ENCODE peak calls at places on chromosomes 3 and 15, in ten cellular contexts. P, L, S, K, G, E, W, I, N and O are unnamed samples.

GRCh38 chr3:108133858-108134554 is 43.2 kb upstream of the CD47 start:
- DNase-seq in P (no peak), L (no peak), S (peak), K (no peak), G (no peak), E (no peak), W (no peak), I (no peak), N (no peak), O (peak)

GRCh38 chr3:170500462-170500861 is 81.8 kb downstream of the CLDN11 start:
- DNase-seq in P (no peak), L (no peak), S (no peak), K (no peak), G (no peak), E (no peak), W (no peak), I (no peak), N (no peak), O (no peak)

GRCh38 chr15:55526559-55527036 is 18.6 kb upstream of the DNAAF4 start:
- DNase-seq in P (no peak), L (no peak), S (peak), K (no peak), G (no peak), E (peak), W (peak), I (peak), N (no peak), O (peak)

GRCh38 chr15:31329640-31330010 is 3.0 kb downstream of the KLF13 start:
- DNase-seq in P (no peak), L (no peak), S (no peak), K (no peak), G (no peak), E (no peak), W (no peak), I (no peak), N (no peak), O (no peak)

GRCh38 chr3:23549148-23549910 is 256.4 kb upstream of the UBE2E1 start:
- DNase-seq in P (no peak), L (no peak), S (no peak), K (no peak), G (no peak), E (no peak), W (no peak), I (no peak), N (no peak), O (no peak)

GRCh38 chr3:50254577-50255250 is 14.2 kb upstream of the SEMA3B start:
- DNase-seq in P (no peak), L (no peak), S (peak), K (no peak), G (no peak), E (peak), W (no peak), I (peak), N (no peak), O (peak)

GRCh38 chr3:3783675-3784074 is 15.6 kb upstream of the LRRN1 start:
- DNase-seq in P (no peak), L (no peak), S (no peak), K (no peak), G (no peak), E (no peak), W (peak), I (no peak), N (no peak), O (no peak)

GRCh38 chr3:130088061-130088460 is 6.4 kb downstream of the ALG1L2 start:
- DNase-seq in P (no peak), L (no peak), S (no peak), K (no peak), G (no peak), E (no peak), W (no peak), I (no peak), N (no peak), O (no peak)

GRCh38 chr15:24878153-24878552 is 76.6 kb upstream of the SNRPN start:
- DNase-seq in P (no peak), L (peak), S (no peak), K (no peak), G (peak), E (peak), W (peak), I (peak), N (no peak), O (peak)
- H3K4me3 ChIP-seq in P (peak), L (peak), S (peak), K (no peak), G (peak), E (peak), W (peak), I (peak), N (peak), O (peak)

GRCh38 chr3:67006460-67006859 is 8.4 kb downstream of the KBTBD8 start:
- DNase-seq in P (no peak), L (no peak), S (peak), K (no peak), G (no peak), E (peak), W (no peak), I (no peak), N (no peak), O (peak)
- TF ChIP-seq CTCF in P (no peak), L (no peak), S (no peak), K (no peak), G (no peak), E (no peak), W (no peak), I (no peak), N (no peak), O (no peak)

GRCh38 chr3:12993022-12993622 is 80.1 kb downstream of the IQSEC1 start:
- DNase-seq in P (no peak), L (no peak), S (no peak), K (no peak), G (no peak), E (no peak), W (peak), I (no peak), N (no peak), O (no peak)
- H3K4me3 ChIP-seq in P (peak), L (peak), S (peak), K (peak), G (peak), E (peak), W (peak), I (no peak), N (peak), O (peak)

DNA sequence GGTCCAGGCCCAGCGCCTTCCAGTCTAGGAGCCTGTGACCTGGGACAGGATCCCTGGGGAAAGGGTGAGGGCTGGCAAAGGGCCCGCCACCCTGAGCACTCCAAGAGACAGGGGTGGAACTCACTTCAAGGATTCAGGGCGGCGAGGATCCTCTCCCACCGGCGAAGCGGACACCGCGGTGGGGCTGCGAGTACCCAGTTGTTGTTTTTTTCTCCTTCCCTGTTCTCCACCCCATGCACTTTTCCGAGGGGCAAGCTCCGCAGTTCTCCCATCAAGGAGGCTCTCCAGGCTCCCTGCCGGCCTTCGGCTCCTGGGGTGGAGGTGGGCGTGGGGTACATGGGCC is 387 bp upstream of the PAQR5 start:
- DNase-seq in P (no peak), L (no peak), S (no peak), K (no peak), G (no peak), E (no peak), W (no peak), I (no peak), N (no peak), O (no peak)
- TF ChIP-seq CTCF in P (no peak), L (no peak), S (no peak), K (no peak), G (no peak), E (no peak), W (no peak), I (no peak), N (no peak), O (no peak)

DNA sequence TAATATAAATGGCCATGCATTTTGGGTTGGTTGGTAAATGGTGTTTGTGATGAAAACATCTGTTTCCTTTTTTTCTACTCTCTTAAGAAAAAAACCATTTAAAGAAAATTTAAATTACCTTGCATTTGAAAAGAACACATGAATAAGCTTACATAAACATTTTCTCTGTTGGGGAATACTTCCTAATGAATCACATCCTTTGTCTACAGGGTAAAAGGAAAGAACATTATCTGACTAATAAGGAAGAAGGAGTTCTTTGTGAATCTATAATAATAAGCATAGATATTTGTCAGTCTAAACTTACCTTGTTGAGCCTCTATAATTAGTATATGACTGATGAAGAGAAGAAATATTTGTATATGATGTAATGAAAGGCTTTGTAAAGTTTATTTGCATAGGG is 254.1 kb upstream of the ZNF717 start:
- DNase-seq in P (no peak), L (no peak), S (no peak), K (no peak), G (no peak), E (peak), W (no peak), I (peak), N (no peak), O (no peak)
- H3K4me3 ChIP-seq in P (no peak), L (no peak), S (no peak), K (no peak), G (no peak), E (no peak), W (no peak), I (no peak), N (no peak), O (no peak)

DNA sequence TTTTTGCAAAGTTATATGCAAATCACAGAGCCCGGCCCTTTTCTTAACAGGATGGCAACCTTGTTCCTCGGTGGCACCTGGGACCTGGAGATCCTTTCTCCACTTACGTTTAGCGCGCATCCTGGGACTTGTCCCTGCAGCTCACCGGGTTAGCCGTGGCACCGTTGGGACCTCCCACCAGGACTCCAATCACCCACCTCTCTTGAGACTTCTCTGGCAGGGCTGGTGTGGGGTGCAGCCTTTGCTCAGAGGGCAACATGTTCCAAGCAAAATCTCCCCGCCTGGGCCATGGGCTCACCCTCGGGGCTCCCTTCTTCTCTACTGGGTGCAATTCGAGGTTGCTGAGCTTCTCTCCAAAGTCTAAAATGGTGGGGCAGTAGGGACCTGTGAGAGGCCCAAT is 211.9 kb upstream of the UMPS start:
- DNase-seq in P (no peak), L (no peak), S (no peak), K (no peak), G (no peak), E (no peak), W (no peak), I (no peak), N (no peak), O (no peak)
- TF ChIP-seq CTCF in P (no peak), L (no peak), S (no peak), K (no peak), G (no peak), E (no peak), W (no peak), I (no peak), N (no peak), O (no peak)

GRCh38 chr15:67380921-67381320 is 126.3 kb downstream of the IQCH start:
- DNase-seq in P (no peak), L (no peak), S (no peak), K (no peak), G (no peak), E (no peak), W (no peak), I (no peak), N (no peak), O (no peak)
- H3K4me3 ChIP-seq in P (no peak), L (no peak), S (no peak), K (no peak), G (no peak), E (no peak), W (no peak), I (no peak), N (no peak), O (no peak)

DNA sequence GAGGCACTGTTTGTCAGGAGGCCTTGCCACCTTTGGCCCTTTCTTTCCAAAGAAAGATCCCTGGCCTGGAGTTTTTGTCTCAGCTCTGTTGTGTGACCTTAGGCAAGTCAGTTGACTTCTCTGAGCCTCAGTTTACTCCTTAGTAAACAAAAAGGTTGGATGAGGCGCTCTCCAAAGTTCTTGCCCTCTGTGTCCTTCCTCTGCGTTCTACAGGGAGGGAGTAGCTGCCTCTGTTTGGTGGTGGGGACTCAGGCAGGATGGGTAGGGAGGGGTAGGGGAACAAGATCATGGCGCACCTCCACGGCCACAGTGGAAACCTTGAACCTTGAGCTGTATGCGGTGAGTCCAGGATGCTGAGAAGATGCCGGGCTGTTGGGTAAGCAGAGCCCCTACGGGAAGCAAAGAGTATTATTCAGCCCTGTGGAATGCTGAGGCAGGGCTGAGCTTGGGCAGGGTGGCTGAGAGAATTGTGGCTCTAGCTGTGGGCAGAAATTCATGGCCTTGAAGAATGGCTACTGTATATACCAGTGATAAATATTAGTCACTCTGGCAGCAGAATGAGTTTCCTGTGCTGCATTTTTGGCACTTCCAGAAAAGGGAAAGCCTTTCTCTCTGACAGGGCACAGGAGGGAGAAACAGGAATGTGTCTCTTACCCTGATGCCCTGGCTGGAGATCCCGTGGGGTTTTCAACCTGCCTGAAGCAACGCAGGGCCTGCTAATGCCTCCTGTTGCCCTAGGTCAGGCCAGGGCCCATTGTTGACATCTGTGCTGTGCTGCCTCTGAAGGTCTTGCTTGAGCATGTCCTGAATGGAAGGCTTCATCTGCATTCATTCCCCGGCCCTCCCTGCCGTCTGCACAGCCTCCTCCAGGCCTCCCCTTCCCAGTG is 39.9 kb downstream of the SMAD3 start:
- DNase-seq in P (no peak), L (peak), S (peak), K (no peak), G (no peak), E (peak), W (no peak), I (peak), N (no peak), O (peak)
- TF ChIP-seq CTCF in P (no peak), L (no peak), S (peak), K (no peak), G (no peak), E (peak), W (peak), I (no peak), N (no peak), O (peak)